ENCODE peak calls at places on chromosomes 16 and 17, in seven cellular contexts. T, G, M, J, R, C and F are unnamed samples.

GRCh38 chr16:49468611-49469322 is 95.2 kb downstream of the C16orf78 start:
- DNase-seq in T (no peak), G (no peak), M (no peak), J (no peak), R (no peak), C (no peak), F (no peak)

GRCh38 chr16:57929250-57929649 is 41.7 kb downstream of the CNGB1 start:
- DNase-seq in T (no peak), G (no peak), M (no peak), J (no peak), R (no peak), C (no peak), F (no peak)

GRCh38 chr16:49620158-49620867 is 235.6 kb downstream of the ZNF423 start:
- DNase-seq in T (peak), G (peak), M (no peak), J (peak), R (no peak), C (no peak), F (no peak)

GRCh38 chr17:7557147-7557764 is 1.3 kb upstream of the TNFSF13 start:
- DNase-seq in T (no peak), G (no peak), M (no peak), J (no peak), R (no peak), C (no peak), F (no peak)

GRCh38 chr17:50533720-50534148 is 1.2 kb downstream of the EPN3 start:
- DNase-seq in T (no peak), G (peak), M (no peak), J (peak), R (peak), C (no peak), F (no peak)

GRCh38 chr16:16124438-16124837 is 98.9 kb downstream of the ABCC6 start:
- DNase-seq in T (no peak), G (no peak), M (no peak), J (no peak), R (no peak), C (peak), F (peak)

GRCh38 chr16:22844426-22844825 is 30.5 kb downstream of the HS3ST2 start:
- DNase-seq in T (no peak), G (no peak), M (no peak), J (no peak), R (no peak), C (no peak), F (peak)

GRCh38 chr17:78535285-78536197 is 41.7 kb downstream of the DNAH17 start:
- DNase-seq in T (no peak), G (peak), M (no peak), J (no peak), R (peak), C (no peak), F (no peak)

GRCh38 chr16:48326937-48327336 is 58.3 kb downstream of the SIAH1 start:
- DNase-seq in T (no peak), G (no peak), M (no peak), J (no peak), R (no peak), C (no peak), F (no peak)

GRCh38 chr17:16027708-16028584 is 28.3 kb downstream of the TTC19 start:
- DNase-seq in T (no peak), G (peak), M (peak), J (peak), R (no peak), C (no peak), F (no peak)

GRCh38 chr17:19996502-19996901 is 12.7 kb upstream of the SPECC1 start:
- DNase-seq in T (no peak), G (no peak), M (no peak), J (no peak), R (no peak), C (peak), F (peak)

GRCh38 chr16:50449800-50450199 is 81.0 kb upstream of the BRD7 start:
- DNase-seq in T (no peak), G (no peak), M (no peak), J (no peak), R (no peak), C (peak), F (peak)

GRCh38 chr17:8146381-8147140 is 5.6 kb downstream of the PER1 start:
- DNase-seq in T (no peak), G (no peak), M (no peak), J (no peak), R (no peak), C (no peak), F (no peak)

GRCh38 chr16:87864331-87864989 is 4.8 kb downstream of the SLC7A5 start:
- DNase-seq in T (no peak), G (peak), M (no peak), J (no peak), R (no peak), C (no peak), F (no peak)

GRCh38 chr16:963913-964695 is 6.7 kb downstream of the LMF1 start:
- DNase-seq in T (no peak), G (peak), M (no peak), J (no peak), R (no peak), C (no peak), F (no peak)

GRCh38 chr17:15910791-15911190 is 34.1 kb upstream of the ADORA2B start:
- DNase-seq in T (no peak), G (peak), M (no peak), J (no peak), R (no peak), C (no peak), F (no peak)

GRCh38 chr17:50469671-50470305 is 1.1 kb upstream of the CHAD start:
- DNase-seq in T (no peak), G (no peak), M (no peak), J (no peak), R (no peak), C (no peak), F (no peak)

GRCh38 chr17:40854175-40854814 is 12.7 kb downstream of the KRT12 start:
- DNase-seq in T (no peak), G (peak), M (no peak), J (peak), R (no peak), C (no peak), F (no peak)

GRCh38 chr16:56675685-56676210 is 6.1 kb downstream of the MT1H start:
- DNase-seq in T (no peak), G (no peak), M (no peak), J (no peak), R (no peak), C (no peak), F (no peak)

GRCh38 chr17:80431246-80432195 is 16.6 kb downstream of the ENDOV start:
- DNase-seq in T (no peak), G (no peak), M (no peak), J (no peak), R (no peak), C (no peak), F (no peak)

GRCh38 chr16:21654881-21655280 is 2.5 kb upstream of the IGSF6 start:
- DNase-seq in T (no peak), G (no peak), M (no peak), J (no peak), R (no peak), C (no peak), F (no peak)

GRCh38 chr17:45770632-45771472 is 13.3 kb upstream of the CRHR1 start:
- DNase-seq in T (no peak), G (no peak), M (no peak), J (no peak), R (no peak), C (peak), F (peak)

GRCh38 chr17:41140360-41141132 is at the start of gene KRTAP4-6:
- DNase-seq in T (no peak), G (peak), M (no peak), J (peak), R (no peak), C (no peak), F (no peak)

GRCh38 chr17:50037321-50038107 is 18.4 kb upstream of the ITGA3 start:
- DNase-seq in T (no peak), G (peak), M (no peak), J (peak), R (no peak), C (no peak), F (no peak)

GRCh38 chr17:52128721-52129120 is 29.8 kb downstream of the CA10 start:
- DNase-seq in T (no peak), G (no peak), M (no peak), J (no peak), R (no peak), C (no peak), F (no peak)

GRCh38 chr16:71354156-71354555 is 4.4 kb upstream of the CALB2 start:
- DNase-seq in T (no peak), G (no peak), M (no peak), J (no peak), R (no peak), C (no peak), F (no peak)

GRCh38 chr17:35341465-35341992 is 31.9 kb downstream of the SLFN11 start:
- DNase-seq in T (no peak), G (no peak), M (no peak), J (no peak), R (no peak), C (no peak), F (no peak)

GRCh38 chr17:9905902-9906301 is 831 bp upstream of the RCVRN start:
- DNase-seq in T (peak), G (peak), M (peak), J (peak), R (no peak), C (peak), F (peak)

GRCh38 chr16:3498988-3499387 is 1.8 kb upstream of the CLUAP1 start:
- DNase-seq in T (no peak), G (no peak), M (no peak), J (no peak), R (no peak), C (no peak), F (no peak)

GRCh38 chr16:46899443-46900143 is 15.4 kb downstream of the GPT2 start:
- DNase-seq in T (no peak), G (peak), M (no peak), J (no peak), R (no peak), C (no peak), F (no peak)

GRCh38 chr16:67719778-67720144 is 645 bp upstream of the GFOD2 start:
- DNase-seq in T (peak), G (peak), M (no peak), J (peak), R (no peak), C (peak), F (peak)

GRCh38 chr17:10603889-10604288 is 53.2 kb downstream of the MYH3 start:
- DNase-seq in T (no peak), G (no peak), M (no peak), J (no peak), R (no peak), C (no peak), F (no peak)

GRCh38 chr17:34423978-34424813 is 61.2 kb upstream of the CCL1 start:
- DNase-seq in T (no peak), G (no peak), M (no peak), J (no peak), R (no peak), C (no peak), F (no peak)

GRCh38 chr16:12600536-12601256 is 203.0 kb downstream of the CPPED1 start:
- DNase-seq in T (no peak), G (no peak), M (no peak), J (no peak), R (no peak), C (no peak), F (no peak)

GRCh38 chr17:33730131-33730530 is 437.0 kb upstream of the ASIC2 start:
- DNase-seq in T (no peak), G (no peak), M (no peak), J (no peak), R (no peak), C (no peak), F (no peak)

GRCh38 chr16:87562201-87562600 is 40.1 kb upstream of the JPH3 start:
- DNase-seq in T (no peak), G (no peak), M (no peak), J (no peak), R (no peak), C (no peak), F (no peak)

GRCh38 chr17:3984719-3985444 is 20.6 kb upstream of the ATP2A3 start:
- DNase-seq in T (no peak), G (no peak), M (no peak), J (no peak), R (no peak), C (no peak), F (no peak)

GRCh38 chr17:6427284-6427781 is 7.6 kb downstream of the AIPL1 start:
- DNase-seq in T (no peak), G (peak), M (peak), J (peak), R (no peak), C (no peak), F (no peak)

GRCh38 chr16:30557397-30557949 is 701 bp downstream of the ZNF764 start:
- DNase-seq in T (no peak), G (no peak), M (no peak), J (peak), R (no peak), C (peak), F (peak)